ENCODE peak calls at places on chromosomes 4 and X, in five cellular contexts. C is fibroblast of villous mesenchyme, L is fibroblast of mammary gland, A is PC-3, N is uterus. K is an unnamed sample.

GRCh38 chr4:147829401-147830101 is 97.7 kb downstream of the ARHGAP10 start:
- DNase-seq in C (peak), L (peak), A (no peak), N (peak), K (peak)

GRCh38 chr4:2930821-2931764 is 32.1 kb downstream of the NOP14 start:
- DNase-seq in C (no peak), L (no peak), A (no peak), N (peak), K (no peak)

GRCh38 chr4:40626183-40626990 is 3.3 kb downstream of the RBM47 start:
- DNase-seq in C (no peak), L (peak), A (peak), N (no peak), K (no peak)

GRCh38 chrX:24100713-24101112 is 46.0 kb downstream of the EIF2S3 start:
- DNase-seq in C (peak), L (peak), A (no peak), N (no peak), K (no peak)

GRCh38 chr4:168886361-168886760 is 123.7 kb downstream of the CBR4 start:
- DNase-seq in C (no peak), L (peak), A (peak), N (no peak), K (peak)

GRCh38 chr4:2789801-2790582 is 2.9 kb upstream of the SH3BP2 start:
- DNase-seq in C (no peak), L (no peak), A (no peak), N (no peak), K (no peak)

GRCh38 chrX:19772759-19773623 is 114.4 kb downstream of the SH3KBP1 start:
- DNase-seq in C (peak), L (peak), A (peak), N (no peak), K (no peak)

GRCh38 chr4:177190995-177191568 is 118.6 kb upstream of the NEIL3 start:
- DNase-seq in C (peak), L (no peak), A (no peak), N (no peak), K (peak)

GRCh38 chrX:69564665-69565064 is 51.2 kb upstream of the EDA start:
- DNase-seq in C (no peak), L (no peak), A (no peak), N (no peak), K (no peak)

GRCh38 chrX:40003071-40003981 is 94.4 kb downstream of the BCOR start:
- DNase-seq in C (peak), L (no peak), A (no peak), N (no peak), K (no peak)

GRCh38 chr4:38904090-38904666 is 36.6 kb downstream of the FAM114A1 start:
- DNase-seq in C (no peak), L (no peak), A (no peak), N (no peak), K (no peak)

GRCh38 chr4:143133966-143134365 is 50.8 kb upstream of the USP38 start:
- DNase-seq in C (no peak), L (no peak), A (no peak), N (no peak), K (no peak)

GRCh38 chrX:119539872-119540271 is 25.3 kb downstream of the STEEP1 start:
- DNase-seq in C (no peak), L (no peak), A (no peak), N (no peak), K (no peak)

GRCh38 chr4:139907001-139907809 is 241.6 kb downstream of the MGST2 start:
- DNase-seq in C (no peak), L (no peak), A (peak), N (no peak), K (no peak)

GRCh38 chr4:25790024-25790423 is 72.8 kb downstream of the SEL1L3 start:
- DNase-seq in C (no peak), L (no peak), A (no peak), N (no peak), K (no peak)

GRCh38 chr4:141180991-141181760 is 39.5 kb upstream of the ZNF330 start:
- DNase-seq in C (no peak), L (no peak), A (no peak), N (no peak), K (no peak)

GRCh38 chrX:63686878-63687714 is 97.9 kb downstream of the ARHGEF9 start:
- DNase-seq in C (peak), L (peak), A (peak), N (no peak), K (peak)

GRCh38 chrX:45731448-45731847 is 530.8 kb upstream of the DIPK2B start:
- DNase-seq in C (no peak), L (no peak), A (no peak), N (no peak), K (no peak)

GRCh38 chrX:45722471-45722870 is 521.8 kb upstream of the DIPK2B start:
- DNase-seq in C (no peak), L (peak), A (no peak), N (no peak), K (peak)

GRCh38 chrX:45727761-45728160 is 527.1 kb upstream of the DIPK2B start:
- DNase-seq in C (no peak), L (no peak), A (no peak), N (no peak), K (no peak)
- TF ChIP-seq CTCF in C (no peak), L (no peak), A (no peak), N (no peak), K (no peak)

GRCh38 chrX:100635989-100636320 is 651 bp downstream of the TSPAN6 start:
- DNase-seq in C (no peak), L (no peak), A (no peak), N (no peak), K (no peak)

GRCh38 chrX:100636321-100636991 is at the start of gene TSPAN6:
- DNase-seq in C (peak), L (peak), A (peak), N (peak), K (peak)

DNA sequence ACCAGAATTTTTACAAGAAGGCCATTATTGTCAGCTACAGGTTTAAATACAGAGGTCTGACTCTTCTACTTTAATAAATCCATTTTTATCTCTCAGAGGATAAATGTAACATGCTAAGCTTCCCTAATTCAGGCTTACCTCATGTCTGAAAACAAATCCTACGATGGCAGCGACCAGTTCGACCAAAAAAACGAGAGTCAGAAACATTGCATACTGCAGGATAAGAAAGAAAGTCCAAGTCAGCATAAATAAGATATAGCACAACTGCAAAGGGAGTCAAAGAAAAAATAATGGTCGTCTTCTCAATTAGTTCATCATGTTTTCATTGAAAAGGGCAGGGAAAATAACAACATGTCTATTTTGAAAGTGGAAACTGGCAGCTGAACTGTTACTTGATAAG is 1.6 kb downstream of the TSPAN6 start:
- DNase-seq in C (no peak), L (no peak), A (no peak), N (no peak), K (no peak)
- H3K4me3 ChIP-seq in C (peak), L (no peak), A (peak), N (no peak), K (no peak)

DNA sequence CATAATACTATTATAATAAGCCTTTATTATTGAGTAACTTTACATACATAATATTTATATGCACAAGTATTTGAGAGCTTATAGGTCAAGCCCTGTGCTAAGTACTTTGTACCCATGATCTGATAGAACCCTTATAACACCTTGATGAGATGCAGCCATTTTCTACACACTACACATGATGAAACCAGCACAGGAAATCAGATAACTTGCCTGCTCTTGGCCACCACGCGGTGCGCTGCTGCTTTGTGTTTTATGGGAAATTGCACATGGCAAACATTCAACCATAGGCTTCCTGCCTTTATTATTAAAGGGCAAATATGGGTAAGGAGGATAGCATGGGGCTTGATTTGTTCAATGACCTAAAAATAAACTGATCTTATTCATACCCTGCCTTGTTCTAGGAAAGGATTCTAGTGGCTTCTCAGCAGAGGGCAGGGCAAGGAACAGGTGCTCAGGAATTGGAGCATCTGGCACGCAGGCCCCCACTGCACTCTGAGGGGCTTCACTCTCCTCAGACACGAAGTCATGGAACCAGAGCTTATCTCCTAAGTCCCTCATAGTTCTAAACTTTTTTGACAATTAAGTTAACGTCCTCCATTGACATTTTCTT is 31.6 kb upstream of the NAP1L5 start:
- DNase-seq in C (no peak), L (no peak), A (no peak), N (no peak), K (no peak)
- TF ChIP-seq CTCF in C (no peak), L (no peak), A (no peak), N (no peak), K (no peak)

GRCh38 chr4:5895287-5895686 is 2.4 kb upstream of the CRMP1 start:
- DNase-seq in C (no peak), L (no peak), A (no peak), N (no peak), K (no peak)

GRCh38 chr4:5892321-5893012 is 419 bp downstream of the CRMP1 start:
- DNase-seq in C (no peak), L (no peak), A (no peak), N (no peak), K (no peak)

GRCh38 chr4:5893013-5893580 is at the start of gene CRMP1:
- DNase-seq in C (no peak), L (no peak), A (no peak), N (no peak), K (no peak)

GRCh38 chr4:5894266-5894665 is 1.4 kb upstream of the CRMP1 start:
- DNase-seq in C (no peak), L (no peak), A (no peak), N (no peak), K (no peak)

GRCh38 chr4:5893591-5893990 is 705 bp upstream of the CRMP1 start:
- DNase-seq in C (no peak), L (no peak), A (no peak), N (no peak), K (no peak)
- H3K4me3 ChIP-seq in C (no peak), L (no peak), A (no peak), N (no peak), K (no peak)

GRCh38 chr4:150355404-150355803 is 226.5 kb upstream of the MAB21L2 start:
- DNase-seq in C (no peak), L (no peak), A (no peak), N (no peak), K (no peak)
- TF ChIP-seq CTCF in C (no peak), L (no peak), A (no peak), N (no peak), K (no peak)